ENCODE peak calls at places on chromosomes 1 and 21, in five cellular contexts. One of them, this sample, is unnamed.

GRCh38 chr1:178196631-178197030 is 102.7 kb downstream of the RASAL2 start:
- DNase-seq in upper lobe of right lung: no peak
- DNase-seq in MM.1S: no peak
- DNase-seq in A549: no peak
- DNase-seq in cardiac muscle cell: no peak
- DNase-seq in this sample: no peak

GRCh38 chr1:6597777-6598131 is 4.9 kb downstream of the KLHL21 start:
- DNase-seq in upper lobe of right lung: no peak
- DNase-seq in MM.1S: no peak
- DNase-seq in A549: no peak
- DNase-seq in cardiac muscle cell: no peak
- DNase-seq in this sample: no peak

GRCh38 chr1:168628807-168629206 is 52.4 kb downstream of the XCL1 start:
- DNase-seq in upper lobe of right lung: no peak
- DNase-seq in MM.1S: no peak
- DNase-seq in A549: peak
- DNase-seq in cardiac muscle cell: no peak
- DNase-seq in this sample: no peak

GRCh38 chr1:206949208-206949607 is 2.9 kb upstream of the PIGR start:
- DNase-seq in upper lobe of right lung: no peak
- DNase-seq in MM.1S: no peak
- DNase-seq in A549: no peak
- DNase-seq in cardiac muscle cell: no peak
- DNase-seq in this sample: no peak

GRCh38 chr1:65001238-65001792 is 35.0 kb upstream of the JAK1 start:
- DNase-seq in upper lobe of right lung: peak
- DNase-seq in MM.1S: no peak
- DNase-seq in A549: no peak
- DNase-seq in cardiac muscle cell: peak
- DNase-seq in this sample: peak

GRCh38 chr1:15254521-15254920 is 7.5 kb downstream of the FHAD1 start:
- DNase-seq in upper lobe of right lung: no peak
- DNase-seq in MM.1S: no peak
- DNase-seq in A549: no peak
- DNase-seq in cardiac muscle cell: no peak
- DNase-seq in this sample: no peak

GRCh38 chr1:43549921-43550597 is 19.4 kb downstream of the PTPRF start:
- DNase-seq in upper lobe of right lung: peak
- DNase-seq in MM.1S: peak
- DNase-seq in A549: no peak
- DNase-seq in cardiac muscle cell: peak
- DNase-seq in this sample: no peak

GRCh38 chr1:229342902-229343587 is at the start of gene CCSAP:
- DNase-seq in upper lobe of right lung: peak
- DNase-seq in MM.1S: peak
- DNase-seq in A549: peak
- DNase-seq in cardiac muscle cell: peak
- DNase-seq in this sample: no peak

GRCh38 chr1:206496131-206496793 is 11.1 kb upstream of the RASSF5 start:
- DNase-seq in upper lobe of right lung: no peak
- DNase-seq in MM.1S: no peak
- DNase-seq in A549: no peak
- DNase-seq in cardiac muscle cell: no peak
- DNase-seq in this sample: no peak

GRCh38 chr1:54547601-54548388 is at the start of gene ACOT11:
- DNase-seq in upper lobe of right lung: peak
- DNase-seq in MM.1S: no peak
- DNase-seq in A549: peak
- DNase-seq in cardiac muscle cell: peak
- DNase-seq in this sample: peak
- H3K27ac ChIP-seq in upper lobe of right lung: peak
- H3K27ac ChIP-seq in MM.1S: no peak
- H3K27ac ChIP-seq in A549: no peak
- H3K27ac ChIP-seq in cardiac muscle cell: peak
- H3K27ac ChIP-seq in this sample: peak

DNA sequence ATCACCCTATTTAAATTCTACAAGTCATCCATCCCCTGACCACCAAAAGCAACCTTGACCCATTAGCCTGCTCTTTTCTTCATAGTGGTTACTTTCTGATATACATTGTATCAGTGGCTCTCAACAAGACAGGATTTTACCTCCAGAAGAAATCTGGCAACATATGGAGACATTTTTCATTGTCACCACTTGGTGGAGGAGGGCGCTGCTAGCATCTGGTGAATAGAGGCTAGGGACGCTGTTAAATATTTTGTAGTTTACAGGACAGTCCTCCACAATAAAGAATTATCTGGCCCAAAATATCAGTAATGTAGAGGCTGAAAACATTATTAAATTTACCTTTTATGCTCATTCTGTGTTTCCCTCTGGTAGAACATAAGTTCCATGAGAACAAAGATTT is 6.1 kb downstream of the HSPA13 start:
- DNase-seq in upper lobe of right lung: no peak
- DNase-seq in MM.1S: no peak
- DNase-seq in A549: no peak
- DNase-seq in cardiac muscle cell: no peak
- DNase-seq in this sample: no peak
- TF ChIP-seq CTCF in upper lobe of right lung: no peak
- TF ChIP-seq CTCF in MM.1S: peak
- TF ChIP-seq CTCF in A549: no peak
- TF ChIP-seq CTCF in cardiac muscle cell: no peak
- TF ChIP-seq CTCF in this sample: no peak

GRCh38 chr1:158999301-159000069 is 10.2 kb upstream of the IFI16 start:
- DNase-seq in upper lobe of right lung: no peak
- DNase-seq in MM.1S: no peak
- DNase-seq in A549: no peak
- DNase-seq in cardiac muscle cell: peak
- DNase-seq in this sample: peak
- H3K4me3 ChIP-seq in upper lobe of right lung: peak
- H3K4me3 ChIP-seq in MM.1S: no peak
- H3K4me3 ChIP-seq in A549: no peak
- H3K4me3 ChIP-seq in cardiac muscle cell: peak
- H3K4me3 ChIP-seq in this sample: peak

GRCh38 chr1:232613752-232614381 is 16.1 kb downstream of the SIPA1L2 start:
- DNase-seq in upper lobe of right lung: no peak
- DNase-seq in MM.1S: no peak
- DNase-seq in A549: no peak
- DNase-seq in cardiac muscle cell: no peak
- DNase-seq in this sample: no peak
- H3K27ac ChIP-seq in upper lobe of right lung: no peak
- H3K27ac ChIP-seq in MM.1S: no peak
- H3K27ac ChIP-seq in A549: no peak
- H3K27ac ChIP-seq in cardiac muscle cell: no peak
- H3K27ac ChIP-seq in this sample: no peak

DNA sequence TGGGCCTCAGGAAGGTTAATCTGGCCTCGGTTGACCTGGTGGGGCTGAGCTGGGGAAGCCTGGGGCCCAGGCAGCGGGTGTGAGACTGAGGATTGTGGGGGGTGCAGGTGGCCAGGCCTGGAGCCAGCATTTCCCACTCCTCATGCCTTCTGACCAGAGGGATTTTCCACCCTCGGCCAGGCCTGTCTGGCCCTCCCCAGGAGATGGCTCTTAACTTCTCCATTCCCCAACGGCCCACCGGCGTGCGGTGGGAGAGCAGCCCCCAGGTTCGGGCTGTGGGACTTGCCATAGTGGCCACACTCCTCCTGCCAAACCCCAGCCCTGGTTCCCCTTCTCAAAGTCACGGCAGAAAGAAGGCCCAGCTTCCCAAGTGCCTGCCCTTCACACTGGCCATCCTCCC is 126.5 kb upstream of the RUNX3 start:
- DNase-seq in upper lobe of right lung: no peak
- DNase-seq in MM.1S: no peak
- DNase-seq in A549: no peak
- DNase-seq in cardiac muscle cell: no peak
- DNase-seq in this sample: no peak
- TF ChIP-seq CTCF in upper lobe of right lung: no peak
- TF ChIP-seq CTCF in MM.1S: no peak
- TF ChIP-seq CTCF in A549: no peak
- TF ChIP-seq CTCF in cardiac muscle cell: no peak
- TF ChIP-seq CTCF in this sample: no peak

GRCh38 chr1:202806845-202807366 is 1.3 kb downstream of the KDM5B start:
- DNase-seq in upper lobe of right lung: peak
- DNase-seq in MM.1S: no peak
- DNase-seq in A549: no peak
- DNase-seq in cardiac muscle cell: peak
- DNase-seq in this sample: no peak

GRCh38 chr1:202802998-202803932 is 5.0 kb downstream of the KDM5B start:
- DNase-seq in upper lobe of right lung: no peak
- DNase-seq in MM.1S: no peak
- DNase-seq in A549: no peak
- DNase-seq in cardiac muscle cell: no peak
- DNase-seq in this sample: no peak

GRCh38 chr1:202807926-202808757 is at the start of gene KDM5B:
- DNase-seq in upper lobe of right lung: peak
- DNase-seq in MM.1S: peak
- DNase-seq in A549: peak
- DNase-seq in cardiac muscle cell: peak
- DNase-seq in this sample: peak

GRCh38 chr1:202807367-202807925 is 775 bp downstream of the KDM5B start:
- DNase-seq in upper lobe of right lung: peak
- DNase-seq in MM.1S: no peak
- DNase-seq in A549: peak
- DNase-seq in cardiac muscle cell: peak
- DNase-seq in this sample: no peak

GRCh38 chr1:202805886-202806511 is 2.2 kb downstream of the KDM5B start:
- DNase-seq in upper lobe of right lung: no peak
- DNase-seq in MM.1S: no peak
- DNase-seq in A549: no peak
- DNase-seq in cardiac muscle cell: no peak
- DNase-seq in this sample: no peak
- H3K4me3 ChIP-seq in upper lobe of right lung: peak
- H3K4me3 ChIP-seq in MM.1S: no peak
- H3K4me3 ChIP-seq in A549: peak
- H3K4me3 ChIP-seq in cardiac muscle cell: peak
- H3K4me3 ChIP-seq in this sample: peak

GRCh38 chr1:208821939-208822338 is 577.8 kb upstream of the PLXNA2 start:
- DNase-seq in upper lobe of right lung: no peak
- DNase-seq in MM.1S: no peak
- DNase-seq in A549: no peak
- DNase-seq in cardiac muscle cell: no peak
- DNase-seq in this sample: no peak

GRCh38 chr1:208825305-208825704 is 581.1 kb upstream of the PLXNA2 start:
- DNase-seq in upper lobe of right lung: no peak
- DNase-seq in MM.1S: no peak
- DNase-seq in A549: no peak
- DNase-seq in cardiac muscle cell: no peak
- DNase-seq in this sample: no peak

DNA sequence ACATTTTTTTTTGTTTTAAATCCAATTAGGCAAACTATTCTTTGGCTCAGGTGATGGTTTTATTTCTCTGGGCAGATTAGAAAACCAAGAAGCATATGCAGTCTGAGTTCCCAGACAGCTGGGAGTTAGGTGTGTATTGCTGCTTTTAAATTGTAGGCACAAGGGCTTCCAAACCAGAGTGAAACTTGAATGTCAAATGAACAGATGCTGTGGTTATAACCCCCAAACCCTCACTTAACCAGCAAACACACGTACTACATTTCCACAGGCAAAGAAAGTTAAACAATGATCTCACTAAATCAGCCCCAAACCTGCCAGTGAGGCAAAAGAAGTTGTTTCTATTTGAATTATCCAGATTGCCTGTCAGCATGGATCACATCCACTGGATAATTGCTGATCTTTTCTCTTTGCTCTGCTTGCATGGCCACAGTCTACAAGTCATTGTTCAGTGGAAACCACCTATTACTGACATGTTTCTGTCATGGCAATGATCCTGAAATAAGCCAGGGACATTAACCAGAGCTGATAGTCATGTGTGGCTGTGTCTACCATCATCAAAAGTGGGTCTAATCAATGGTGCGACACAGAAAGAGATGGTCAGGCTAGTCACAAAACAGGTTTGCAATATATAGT is 576.5 kb upstream of the PLXNA2 start:
- DNase-seq in upper lobe of right lung: no peak
- DNase-seq in MM.1S: peak
- DNase-seq in A549: no peak
- DNase-seq in cardiac muscle cell: no peak
- DNase-seq in this sample: no peak
- H3K27ac ChIP-seq in upper lobe of right lung: no peak
- H3K27ac ChIP-seq in MM.1S: peak
- H3K27ac ChIP-seq in A549: no peak
- H3K27ac ChIP-seq in cardiac muscle cell: no peak
- H3K27ac ChIP-seq in this sample: no peak